ENCODE peak calls at places on chromosomes 13 and 19, in ten cellular contexts. B is ELF-1; F is OCI-M1; Q is activated B cell treated with CpG ODN at 0.5 μM for 24 hours; K is left colon; U is hepatic stellate cell; W is anterior cingulate cortex; N is foreskin fibroblast; D is stimulated activated CD4-positive, alpha-beta T cell treated with anti-CD3 and anti-CD28 coated beads, Interleukin-1b, Interleukin-23, amount 100 ng/mL, for 24 hours; A is nucleus accumbens. V is an unnamed sample.
A peak's percentile ranks its signal among the peaks of the same experiment; 100 is the strongest.

GRCh38 chr19:11064831-11065303 is 24.4 kb upstream of the LDLR start:
- DNase-seq in B (peak; percentile 49), F (peak; percentile 86), Q (no peak), K (no peak), U (peak; percentile 34), W (no peak), N (no peak), D (no peak), A (no peak), V (no peak)

GRCh38 chr13:20193142-20193923 is 595 bp upstream of the GJB2 start:
- DNase-seq in B (no peak), F (no peak), Q (no peak), K (no peak), U (no peak), W (no peak), N (peak; percentile 44), D (no peak), A (no peak), V (no peak)

GRCh38 chr13:53206455-53206854 is 177.8 kb downstream of the OLFM4 start:
- DNase-seq in B (no peak), F (peak; percentile 33), Q (no peak), K (no peak), U (no peak), W (no peak), N (no peak), D (no peak), A (no peak), V (no peak)

GRCh38 chr19:39996218-39996810 is 546 bp upstream of the ZNF546 start:
- DNase-seq in B (no peak), F (peak; percentile 73), Q (no peak), K (no peak), U (peak; percentile 42), W (no peak), N (peak; percentile 61), D (no peak), A (peak; percentile 45), V (no peak)

GRCh38 chr19:45171211-45171623 is 6.8 kb downstream of the TRAPPC6A start:
- DNase-seq in B (no peak), F (peak; percentile 36), Q (no peak), K (no peak), U (no peak), W (no peak), N (no peak), D (no peak), A (no peak), V (no peak)

GRCh38 chr13:104171132-104171531 is 1104.9 kb upstream of the SLC10A2 start:
- DNase-seq in B (no peak), F (peak; percentile 1), Q (no peak), K (no peak), U (no peak), W (no peak), N (no peak), D (no peak), A (no peak), V (no peak)

GRCh38 chr13:61410669-61411297 is 4.9 kb downstream of the PCDH20 start:
- DNase-seq in B (no peak), F (peak; percentile 61), Q (no peak), K (no peak), U (no peak), W (no peak), N (no peak), D (no peak), A (no peak), V (no peak)

GRCh38 chr13:35179920-35180663 is 238.0 kb downstream of the NBEA start:
- DNase-seq in B (no peak), F (no peak), Q (no peak), K (no peak), U (no peak), W (no peak), N (no peak), D (no peak), A (no peak), V (no peak)

GRCh38 chr19:38543807-38544568 is 73.8 kb downstream of the MAP4K1 start:
- DNase-seq in B (peak; percentile 83), F (peak; percentile 99), Q (no peak), K (peak; percentile 59), U (peak; percentile 85), W (no peak), N (peak; percentile 82), D (no peak), A (peak; percentile 74), V (peak; percentile 67)

GRCh38 chr19:53877361-53877766 is 4.6 kb upstream of the PRKCG start:
- DNase-seq in B (peak; percentile 58), F (peak; percentile 25), Q (no peak), K (no peak), U (no peak), W (no peak), N (peak; percentile 31), D (no peak), A (no peak), V (no peak)

GRCh38 chr13:54110597-54110996 is 1082.0 kb downstream of the OLFM4 start:
- DNase-seq in B (no peak), F (no peak), Q (no peak), K (no peak), U (no peak), W (no peak), N (no peak), D (no peak), A (no peak), V (no peak)

V was measured in mucosa of gallbladder.